ENCODE peak calls at places on chromosomes 12 and 14, in five cellular contexts. I is tibial nerve, G is ovary, D is AG04450, S is GM20000. N is an unnamed sample.

GRCh38 chr14:51258280-51258679 is 18.2 kb downstream of the TMX1 start:
- DNase-seq in G (no peak), S (no peak), D (no peak), I (no peak), N (no peak)

GRCh38 chr14:63901434-63902085 is 48.8 kb downstream of the SYNE2 start:
- DNase-seq in I (no peak), S (no peak), D (no peak), G (no peak), N (no peak)

GRCh38 chr12:47846294-47846996 is 26.7 kb upstream of the HDAC7 start:
- DNase-seq in G (no peak), D (no peak), S (no peak), I (no peak), N (no peak)

GRCh38 chr12:50918584-50919316 is 33.6 kb upstream of the HIGD1C start:
- DNase-seq in G (no peak), S (no peak), I (no peak), D (peak; percentile 15), N (no peak)

GRCh38 chr12:109670647-109671046 is 43.0 kb upstream of the FAM222A start:
- DNase-seq in G (no peak), D (no peak), I (no peak), S (no peak), N (no peak)

GRCh38 chr14:33068626-33069025 is 129.9 kb downstream of the NPAS3 start:
- DNase-seq in D (no peak), I (no peak), S (no peak), G (no peak), N (no peak)

GRCh38 chr14:75457024-75457390 is 29.2 kb downstream of the JDP2 start:
- DNase-seq in S (no peak), I (no peak), G (no peak), D (no peak), N (no peak)

GRCh38 chr12:4855121-4855924 is 54.4 kb upstream of the KCNA1 start:
- DNase-seq in S (peak; percentile 66), D (peak; percentile 45), I (no peak), G (peak; percentile 24), N (peak; percentile 72)

GRCh38 chr12:111412830-111413441 is 7.2 kb downstream of the SH2B3 start:
- DNase-seq in I (no peak), D (no peak), G (no peak), S (no peak), N (no peak)

GRCh38 chr14:56474419-56475022 is 105.1 kb upstream of the TMEM260 start:
- DNase-seq in D (no peak), G (no peak), I (no peak), S (peak; percentile 34), N (peak; percentile 51)

GRCh38 chr12:49703647-49704137 is 3.5 kb downstream of the FMNL3 start:
- DNase-seq in I (no peak), D (peak; percentile 50), G (no peak), S (peak; percentile 65), N (peak; percentile 65)

GRCh38 chr14:65203574-65203973 is 101.3 kb upstream of the MAX start:
- DNase-seq in D (no peak), S (no peak), G (no peak), I (no peak), N (no peak)

GRCh38 chr12:88726806-88727722 is 146.8 kb upstream of the KITLG start:
- DNase-seq in I (no peak), G (no peak), S (no peak), D (peak; percentile 27), N (no peak)

GRCh38 chr14:103448097-103448496 is 62.9 kb downstream of the MARK3 start:
- DNase-seq in I (no peak), G (no peak), S (no peak), D (no peak), N (no peak)

GRCh38 chr14:103453791-103454190 is 68.6 kb downstream of the MARK3 start:
- DNase-seq in S (no peak), I (no peak), G (no peak), D (no peak), N (no peak)

GRCh38 chr14:103451401-103451800 is 66.2 kb downstream of the MARK3 start:
- DNase-seq in D (no peak), G (no peak), I (no peak), S (no peak), N (no peak)

GRCh38 chr14:103449762-103450161 is 64.5 kb downstream of the MARK3 start:
- DNase-seq in G (no peak), I (no peak), S (no peak), D (no peak), N (no peak)

DNA sequence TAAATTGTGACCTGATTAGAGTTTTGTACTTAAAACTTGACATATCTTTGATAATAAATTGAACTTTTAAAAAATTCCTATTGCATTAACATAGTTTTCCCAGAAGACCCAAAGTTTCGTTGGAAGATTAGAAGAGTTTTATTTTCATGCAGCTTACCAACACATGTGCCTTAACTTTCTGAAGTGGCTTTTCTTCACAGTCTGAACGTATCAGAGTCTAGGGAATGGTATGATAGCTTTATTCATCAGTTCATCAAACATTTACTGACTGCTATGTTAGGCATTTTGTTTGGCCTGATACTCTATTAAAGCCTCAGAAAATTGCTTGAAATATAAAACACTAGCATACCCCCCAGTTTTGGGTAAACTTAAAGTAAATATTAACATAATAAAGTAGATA is 65.2 kb downstream of the MARK3 start:
- DNase-seq in S (no peak), D (no peak), G (no peak), I (no peak), N (no peak)
- TF ChIP-seq CTCF in S (no peak), D (no peak), G (no peak), I (no peak), N (no peak)

GRCh38 chr12:106682594-106683234 is 91.8 kb upstream of the RIC8B start:
- DNase-seq in G (no peak), D (no peak), I (no peak), S (peak; percentile 23), N (no peak)
- TF ChIP-seq CTCF in G (no peak), D (peak; percentile 39), I (no peak), S (peak; percentile 7), N (peak; percentile 41)

GRCh38 chr14:93970589-93970966 is 5.8 kb downstream of the ASB2 start:
- DNase-seq in I (no peak), G (no peak), D (no peak), S (no peak), N (no peak)
- TF ChIP-seq CTCF in I (peak; percentile 25), G (no peak), D (peak; percentile 28), S (no peak), N (peak; percentile 43)

DNA sequence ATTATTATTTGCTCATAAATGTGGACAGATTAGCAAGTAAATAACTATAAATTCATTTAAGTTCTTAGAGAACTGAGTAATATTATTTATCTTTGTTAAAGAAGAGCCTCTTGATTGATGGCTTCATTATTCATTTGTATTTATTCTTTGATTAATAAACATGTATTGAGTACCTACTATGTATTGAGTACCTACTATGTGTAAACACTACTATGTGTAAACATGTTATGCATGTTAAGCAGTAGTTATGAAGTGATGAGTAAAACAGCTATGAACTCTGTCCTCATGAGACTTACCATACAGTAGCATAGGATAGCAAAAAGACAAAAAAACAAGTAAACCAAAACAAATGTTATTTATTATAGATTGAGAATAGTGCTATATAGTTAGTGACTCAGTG is 61.9 kb downstream of the MNAT1 start:
- DNase-seq in S (no peak), I (no peak), G (no peak), D (no peak), N (no peak)
- TF ChIP-seq CTCF in S (no peak), I (no peak), G (no peak), D (no peak), N (no peak)

DNA sequence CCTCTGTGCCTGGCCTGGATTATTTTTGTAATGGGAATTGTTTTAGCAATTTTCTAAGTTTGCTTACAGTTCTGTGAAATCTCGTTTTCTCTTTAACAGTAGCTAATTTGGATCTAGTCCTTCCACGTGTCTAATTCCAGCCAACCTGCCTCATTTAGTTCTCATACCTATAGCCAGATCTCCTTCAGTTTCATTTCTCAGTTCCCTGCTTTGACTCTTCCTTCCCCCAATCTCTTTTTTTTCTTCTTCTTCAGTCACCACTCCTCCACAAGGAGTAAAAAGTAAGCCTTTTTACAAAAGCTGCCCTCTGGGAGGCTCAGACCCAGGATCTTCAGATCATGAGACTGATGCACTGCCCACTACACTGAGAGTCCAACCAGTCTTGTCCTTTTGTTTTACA is 1.4 kb downstream of the THTPA start:
- DNase-seq in S (no peak), G (no peak), I (no peak), D (no peak), N (no peak)
- TF ChIP-seq CTCF in S (no peak), G (no peak), I (no peak), D (no peak), N (no peak)

DNA sequence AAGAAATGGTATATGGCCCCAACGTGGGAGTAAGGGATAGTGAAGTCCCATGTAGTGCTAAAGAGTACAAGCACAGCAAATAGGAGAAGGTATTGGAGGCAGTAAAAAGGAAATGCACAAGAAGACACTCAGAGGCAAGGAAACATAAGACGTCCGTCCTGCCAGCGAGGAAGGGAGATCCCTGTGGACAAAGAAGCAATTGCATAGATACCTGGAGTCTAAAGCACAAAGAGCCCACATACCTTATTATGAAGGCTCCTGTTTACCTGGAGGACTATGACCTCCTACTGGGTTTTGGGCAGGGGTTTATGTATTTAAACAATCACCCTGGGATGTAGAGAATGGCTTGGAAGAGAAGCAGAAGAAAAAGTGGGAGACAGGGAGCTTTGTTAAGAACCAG is 341.2 kb upstream of the DCN start:
- DNase-seq in I (no peak), D (no peak), S (no peak), G (no peak), N (no peak)
- TF ChIP-seq CTCF in I (no peak), D (no peak), S (no peak), G (no peak), N (no peak)

DNA sequence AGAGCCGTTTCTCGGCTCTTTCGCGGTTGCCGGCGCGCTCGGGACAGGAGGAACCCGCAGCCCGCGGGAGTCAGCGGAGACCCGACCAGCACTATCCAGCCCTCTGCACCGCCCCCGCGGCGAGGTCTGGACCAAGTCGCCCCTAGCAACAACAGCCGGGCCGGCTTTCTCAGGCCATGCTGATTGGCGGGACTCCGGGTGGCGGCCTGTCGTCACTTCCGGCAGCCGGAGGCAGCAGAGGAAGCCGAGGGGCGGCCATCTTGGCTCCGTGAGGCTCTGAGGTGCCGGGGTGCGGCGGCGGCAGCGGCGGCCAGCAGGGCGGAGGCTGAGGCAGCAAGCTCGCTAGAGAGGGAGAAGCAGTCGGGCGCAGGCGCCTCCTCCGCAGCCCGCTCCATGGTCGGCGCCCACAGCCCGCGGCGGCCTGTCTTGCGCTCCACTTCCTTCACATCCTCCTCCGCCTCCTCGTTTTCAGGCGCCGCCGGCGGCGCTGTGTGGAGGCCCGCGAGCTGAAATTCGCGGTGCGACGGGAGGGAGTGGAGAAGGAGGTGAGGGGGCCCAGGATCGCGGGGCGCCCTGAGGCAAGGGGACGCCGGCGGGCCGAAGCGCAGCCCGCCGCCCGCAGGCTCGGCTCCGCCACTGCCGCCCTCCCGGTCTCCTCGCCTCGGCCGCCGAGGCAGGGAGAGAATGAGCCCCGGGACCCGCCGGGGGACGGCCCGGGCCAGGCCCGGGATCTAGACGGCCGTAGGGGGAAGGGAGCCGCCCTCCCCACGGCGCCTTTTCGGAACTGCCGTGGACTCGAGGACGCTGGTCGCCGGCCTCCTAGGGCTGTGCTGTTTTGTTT is at the start of gene MARK3:
- DNase-seq in S (peak; percentile 99), G (peak; percentile 97), I (peak; percentile 95), D (peak; percentile 90), N (peak; percentile 98)
- TF ChIP-seq CTCF in S (peak; percentile 4), G (peak; percentile 31), I (peak; percentile 20), D (peak; percentile 16), N (peak; percentile 21)

N was measured in GM13977.